ENCODE peak calls at places on chromosomes 6 and 20, in seven cellular contexts. V is HCT116, U is H1, R is SK-N-SH, L is K562, Y is GM12878, P is HepG2. W is an unnamed sample.

GRCh38 chr6:50076431-50076830 is 26.7 kb upstream of the DEFB112 start:
- DNase-seq in L (no peak), R (no peak), V (no peak), U (no peak), Y (no peak), P (no peak), W (no peak)

GRCh38 chr6:17754254-17754653 is 47.5 kb upstream of the NUP153 start:
- DNase-seq in Y (no peak), L (no peak), P (no peak), U (no peak), R (no peak), V (no peak), W (no peak)

GRCh38 chr6:103011605-103012004 is 1618.1 kb downstream of the GRIK2 start:
- DNase-seq in L (no peak), U (no peak), V (no peak), R (no peak), P (no peak), Y (no peak), W (no peak)

GRCh38 chr6:39430968-39431523 is 108.5 kb upstream of the KCNK16 start:
- DNase-seq in Y (no peak), U (peak; percentile 65), V (no peak), P (no peak), L (no peak), R (peak; percentile 84), W (no peak)

GRCh38 chr20:33372993-33373441 is 28.3 kb downstream of the CDK5RAP1 start:
- DNase-seq in R (no peak), L (no peak), U (no peak), P (peak; percentile 24), Y (no peak), V (no peak), W (no peak)

GRCh38 chr6:10725716-10726115 is 2.8 kb downstream of the TMEM14C start:
- DNase-seq in P (no peak), V (no peak), Y (no peak), R (no peak), L (no peak), U (no peak), W (no peak)

GRCh38 chr20:9081423-9081966 is 12.6 kb downstream of the PLCB4 start:
- DNase-seq in V (no peak), Y (no peak), R (no peak), U (no peak), L (no peak), P (no peak), W (no peak)

GRCh38 chr6:114740547-114740946 is 397.7 kb upstream of the HS3ST5 start:
- DNase-seq in U (no peak), R (no peak), L (no peak), P (no peak), Y (no peak), V (no peak), W (no peak)

GRCh38 chr20:59123011-59123676 is 40.5 kb upstream of the ZNF831 start:
- DNase-seq in V (no peak), R (no peak), P (no peak), Y (no peak), U (no peak), L (no peak), W (no peak)

GRCh38 chr20:32506721-32507120 is 78.4 kb downstream of the NOL4L start:
- DNase-seq in U (no peak), P (no peak), V (no peak), L (no peak), Y (no peak), R (no peak), W (no peak)

GRCh38 chr6:157240059-157240959 is 83.0 kb downstream of the TMEM242 start:
- DNase-seq in R (no peak), P (peak; percentile 37), Y (no peak), U (no peak), V (no peak), L (peak; percentile 89), W (no peak)

GRCh38 chr6:5679696-5680494 is 326.8 kb downstream of the NRN1 start:
- DNase-seq in P (no peak), U (no peak), L (no peak), Y (no peak), V (no peak), R (no peak), W (no peak)

GRCh38 chr20:41086402-41087324 is 50.7 kb upstream of the PLCG1 start:
- DNase-seq in V (no peak), R (peak; percentile 76), L (peak; percentile 43), Y (no peak), P (no peak), U (no peak), W (no peak)

GRCh38 chr6:118799826-118800225 is 94.1 kb upstream of the ASF1A start:
- DNase-seq in Y (no peak), V (no peak), L (no peak), R (no peak), U (no peak), P (no peak), W (no peak)

GRCh38 chr6:23013776-23014175 is 444.4 kb downstream of the HDGFL1 start:
- DNase-seq in V (no peak), U (no peak), R (no peak), L (no peak), P (no peak), Y (no peak), W (no peak)

GRCh38 chr6:156773935-156774871 is 3.0 kb upstream of the ARID1B start:
- DNase-seq in V (no peak), R (no peak), U (no peak), Y (no peak), L (no peak), P (no peak), W (no peak)

GRCh38 chr6:39855356-39855995 is 63.3 kb downstream of the DAAM2 start:
- DNase-seq in R (no peak), P (no peak), U (no peak), V (no peak), Y (no peak), L (no peak), W (no peak)

DNA sequence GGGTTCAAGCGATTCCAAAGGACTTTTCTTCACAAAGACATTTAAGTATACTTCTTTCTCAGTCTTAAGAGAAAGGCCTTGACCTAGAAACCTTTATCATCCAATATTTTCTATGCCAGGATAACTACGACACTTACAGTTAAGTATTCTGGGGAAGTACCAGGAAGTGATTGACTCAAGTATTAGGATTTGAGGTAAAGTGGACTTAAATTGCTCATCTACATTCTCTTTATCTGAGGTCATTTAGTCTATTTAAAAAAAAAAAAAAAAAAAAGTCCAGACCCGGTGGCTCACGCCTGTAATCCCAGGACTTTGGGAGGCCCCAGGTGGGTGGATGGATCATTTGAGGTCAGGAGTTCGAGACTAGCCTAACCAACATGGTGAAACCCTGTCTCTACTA is 114.7 kb downstream of the ZFAND3 start:
- DNase-seq in R (no peak), U (no peak), Y (no peak), P (no peak), L (no peak), V (no peak), W (no peak)
- TF ChIP-seq JUND in R (no peak), U (no peak), Y (no peak), P (no peak), L (no peak), V (no peak), W (no peak)

GRCh38 chr6:105995403-105995699 is 90.8 kb upstream of the PRDM1 start:
- DNase-seq in R (no peak), L (no peak), Y (no peak), V (no peak), P (no peak), U (no peak), W (no peak)

GRCh38 chr6:105992315-105992961 is 93.7 kb upstream of the PRDM1 start:
- DNase-seq in P (peak; percentile 39), U (peak; percentile 91), V (no peak), Y (peak; percentile 45), R (peak; percentile 95), L (peak; percentile 97), W (peak; percentile 81)

GRCh38 chr6:105993341-105993740 is 92.8 kb upstream of the PRDM1 start:
- DNase-seq in V (no peak), P (no peak), U (no peak), R (no peak), Y (no peak), L (no peak), W (no peak)

GRCh38 chr6:105994522-105995402 is 91.4 kb upstream of the PRDM1 start:
- DNase-seq in R (peak; percentile 48), P (no peak), V (peak; percentile 31), L (no peak), U (peak; percentile 74), Y (no peak), W (no peak)

DNA sequence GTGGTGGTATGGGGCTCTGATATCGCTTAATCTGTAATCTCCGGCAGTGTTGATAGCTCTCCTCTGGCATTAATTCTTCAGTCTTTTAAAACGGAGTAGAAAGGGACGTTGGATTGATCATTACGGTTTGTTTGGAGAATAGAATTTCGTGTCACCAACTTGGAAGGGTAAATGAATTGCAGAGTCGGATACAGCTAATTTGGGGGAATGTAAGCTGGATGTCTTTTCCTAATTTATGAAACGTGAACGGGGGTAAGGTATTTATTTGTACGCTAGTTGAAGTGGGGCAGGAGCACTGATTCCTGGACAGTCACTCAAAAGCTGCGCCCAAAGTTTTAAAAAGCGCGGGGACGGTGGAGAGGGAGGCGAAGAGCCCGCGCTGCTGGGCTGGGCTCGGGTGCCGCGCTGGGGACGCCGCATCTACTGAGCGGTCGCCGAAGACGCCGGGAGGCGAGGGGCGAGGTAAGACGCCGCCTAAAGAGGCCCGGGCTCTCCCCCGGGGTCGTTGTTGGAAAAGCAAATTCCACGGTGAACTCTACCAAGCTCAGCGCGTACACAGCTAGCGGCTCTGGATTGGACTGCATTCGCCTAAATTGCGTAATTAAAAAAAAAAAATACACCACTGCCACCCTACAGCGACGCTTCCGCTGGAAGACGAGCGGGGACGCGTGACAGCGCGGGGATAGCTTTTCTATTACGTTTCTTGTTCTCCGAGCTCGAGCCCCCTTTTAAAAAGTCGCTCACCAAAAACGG is 92.2 kb upstream of the PRDM1 start:
- DNase-seq in V (no peak), L (no peak), P (no peak), Y (no peak), R (peak; percentile 41), U (peak; percentile 65), W (no peak)
- TF ChIP-seq JUND in V (no peak), L (no peak), P (no peak), Y (no peak), R (no peak), U (no peak), W (no peak)

DNA sequence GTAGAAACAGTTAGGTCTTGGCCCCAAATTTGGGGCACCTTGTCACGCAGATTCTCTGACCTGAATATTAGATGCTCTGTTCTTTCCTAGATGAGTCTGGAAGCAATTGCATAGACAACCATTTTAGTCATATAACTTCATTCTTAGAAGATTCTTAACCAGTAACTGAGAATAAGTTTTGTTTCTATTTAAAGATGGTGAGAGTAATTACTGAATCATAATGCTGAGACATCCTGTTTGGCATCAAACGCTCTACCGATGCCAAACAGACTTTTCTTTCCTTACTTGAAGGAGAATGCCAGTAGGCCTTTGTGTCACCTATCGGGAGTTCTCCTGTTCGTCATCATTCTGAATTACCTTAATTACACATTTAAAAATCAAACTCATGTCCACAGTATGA is 131.6 kb upstream of the ID4 start:
- DNase-seq in U (no peak), L (no peak), R (no peak), Y (no peak), P (no peak), V (no peak), W (no peak)
- TF ChIP-seq JUND in U (no peak), L (no peak), R (peak; percentile 38), Y (no peak), P (no peak), V (no peak), W (no peak)

DNA sequence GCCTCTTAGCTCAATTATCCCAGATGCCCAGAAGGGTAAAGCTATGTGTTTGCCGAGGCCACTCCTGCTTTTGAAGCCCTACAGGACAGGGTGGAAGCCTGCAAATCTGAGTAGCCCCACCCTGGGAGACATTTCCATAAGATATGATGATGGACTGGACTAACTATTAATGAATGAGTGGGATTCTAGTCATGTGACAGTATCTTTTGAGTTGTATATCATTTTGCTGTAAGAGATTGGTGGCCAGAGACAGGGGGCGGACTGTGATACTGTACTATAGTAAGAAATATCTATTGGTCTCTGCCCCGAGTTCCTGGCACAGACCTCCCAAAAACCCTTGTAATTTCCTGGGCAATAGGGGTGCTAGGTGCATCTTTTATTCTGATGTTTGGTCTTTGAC is 10.5 kb upstream of the SLC22A2 start:
- DNase-seq in U (no peak), V (no peak), Y (no peak), L (no peak), P (no peak), R (no peak), W (no peak)
- TF ChIP-seq JUND in U (no peak), V (no peak), Y (no peak), L (no peak), P (no peak), R (no peak), W (no peak)

W was measured in T47D.